ENCODE peak calls at places on chromosomes 11 and 22, in six cellular contexts. One of them, this sample, is unnamed.

GRCh38 chr11:99069831-99070444 is 49.2 kb downstream of the CNTN5 start:
- DNase-seq in K562: no peak
- DNase-seq in PC-3: peak; percentile 39
- DNase-seq in hepatocyte: peak; percentile 49
- DNase-seq in GM23338: peak; percentile 45
- DNase-seq in GM23248: no peak
- DNase-seq in this sample: no peak

GRCh38 chr11:69674267-69674885 is 777 bp downstream of the LTO1 start:
- DNase-seq in PC-3: peak; percentile 80
- DNase-seq in GM23248: peak; percentile 98
- DNase-seq in hepatocyte: peak; percentile 78
- DNase-seq in K562: no peak
- DNase-seq in GM23338: peak; percentile 17
- DNase-seq in this sample: peak; percentile 56

GRCh38 chr11:58164990-58165389 is 23.9 kb upstream of the OR9Q2 start:
- DNase-seq in hepatocyte: no peak
- DNase-seq in GM23338: no peak
- DNase-seq in PC-3: no peak
- DNase-seq in K562: no peak
- DNase-seq in GM23248: no peak
- DNase-seq in this sample: no peak

GRCh38 chr11:126585388-126586302 is 230.2 kb downstream of the ST3GAL4 start:
- DNase-seq in PC-3: peak; percentile 93
- DNase-seq in GM23338: peak; percentile 86
- DNase-seq in GM23248: peak; percentile 97
- DNase-seq in K562: no peak
- DNase-seq in hepatocyte: peak; percentile 76
- DNase-seq in this sample: peak; percentile 99

GRCh38 chr11:12508151-12508740 is 130.9 kb downstream of the PARVA start:
- DNase-seq in hepatocyte: peak; percentile 44
- DNase-seq in K562: no peak
- DNase-seq in PC-3: no peak
- DNase-seq in GM23338: no peak
- DNase-seq in GM23248: peak; percentile 85
- DNase-seq in this sample: peak; percentile 70

GRCh38 chr22:22884010-22884887 is 3.4 kb upstream of the IGLL5 start:
- DNase-seq in GM23338: peak; percentile 88
- DNase-seq in GM23248: peak; percentile 74
- DNase-seq in PC-3: peak; percentile 67
- DNase-seq in K562: peak; percentile 58
- DNase-seq in hepatocyte: peak; percentile 82
- DNase-seq in this sample: peak; percentile 52

GRCh38 chr22:23067691-23068090 is 2.6 kb upstream of the GNAZ start:
- DNase-seq in GM23248: peak; percentile 9
- DNase-seq in K562: peak; percentile 44
- DNase-seq in PC-3: peak; percentile 20
- DNase-seq in hepatocyte: no peak
- DNase-seq in GM23338: no peak
- DNase-seq in this sample: no peak

GRCh38 chr11:31800398-31801265 is 10.5 kb downstream of the PAX6 start:
- DNase-seq in GM23248: no peak
- DNase-seq in PC-3: no peak
- DNase-seq in K562: no peak
- DNase-seq in hepatocyte: no peak
- DNase-seq in GM23338: peak; percentile 25
- DNase-seq in this sample: no peak

GRCh38 chr22:48883211-48883960 is 944.3 kb downstream of the BRD1 start:
- DNase-seq in GM23338: no peak
- DNase-seq in PC-3: no peak
- DNase-seq in hepatocyte: no peak
- DNase-seq in GM23248: no peak
- DNase-seq in K562: no peak
- DNase-seq in this sample: no peak

GRCh38 chr11:291281-292210 is 2.6 kb downstream of the PGGHG start:
- DNase-seq in hepatocyte: no peak
- DNase-seq in PC-3: no peak
- DNase-seq in GM23248: no peak
- DNase-seq in GM23338: peak; percentile 62
- DNase-seq in K562: no peak
- DNase-seq in this sample: no peak

GRCh38 chr11:118921121-118921928 is 4.4 kb downstream of the BCL9L start:
- DNase-seq in GM23248: peak; percentile 90
- DNase-seq in K562: no peak
- DNase-seq in hepatocyte: peak; percentile 87
- DNase-seq in PC-3: peak; percentile 77
- DNase-seq in GM23338: peak; percentile 78
- DNase-seq in this sample: peak; percentile 49

GRCh38 chr11:61067782-61068181 is 34.5 kb upstream of the CD5 start:
- DNase-seq in PC-3: no peak
- DNase-seq in K562: no peak
- DNase-seq in GM23338: no peak
- DNase-seq in GM23248: no peak
- DNase-seq in hepatocyte: no peak
- DNase-seq in this sample: no peak

GRCh38 chr22:49027122-49027670 is 800.5 kb downstream of the BRD1 start:
- DNase-seq in GM23338: no peak
- DNase-seq in GM23248: no peak
- DNase-seq in K562: no peak
- DNase-seq in PC-3: no peak
- DNase-seq in hepatocyte: no peak
- DNase-seq in this sample: no peak

DNA sequence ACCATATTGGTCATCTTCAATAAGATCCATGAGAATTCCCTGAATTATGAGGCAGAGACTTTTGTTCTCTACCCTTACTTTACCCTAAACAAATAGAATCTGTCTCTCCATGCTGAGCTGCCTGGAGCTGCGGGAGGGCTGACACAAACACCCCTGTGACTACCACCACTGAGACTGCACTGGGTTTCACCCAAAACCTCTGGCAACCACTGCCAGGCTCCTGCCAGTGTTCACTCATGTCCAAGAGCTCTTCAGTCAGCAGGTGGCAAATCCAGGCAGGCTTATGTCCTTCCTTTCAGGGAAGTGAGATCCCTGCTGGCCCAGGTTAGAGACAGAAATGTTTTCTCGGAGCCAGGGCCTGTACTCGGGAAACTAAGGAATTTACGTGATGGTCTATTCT is 1105.3 kb downstream of the LRRC4C start:
- DNase-seq in GM23248: no peak
- DNase-seq in K562: no peak
- DNase-seq in GM23338: no peak
- DNase-seq in hepatocyte: no peak
- DNase-seq in PC-3: no peak
- DNase-seq in this sample: no peak
- TF ChIP-seq EZH2 in GM23248: no peak
- TF ChIP-seq EZH2 in K562: no peak
- TF ChIP-seq EZH2 in GM23338: no peak
- TF ChIP-seq EZH2 in hepatocyte: no peak
- TF ChIP-seq EZH2 in PC-3: no peak
- TF ChIP-seq EZH2 in this sample: no peak

DNA sequence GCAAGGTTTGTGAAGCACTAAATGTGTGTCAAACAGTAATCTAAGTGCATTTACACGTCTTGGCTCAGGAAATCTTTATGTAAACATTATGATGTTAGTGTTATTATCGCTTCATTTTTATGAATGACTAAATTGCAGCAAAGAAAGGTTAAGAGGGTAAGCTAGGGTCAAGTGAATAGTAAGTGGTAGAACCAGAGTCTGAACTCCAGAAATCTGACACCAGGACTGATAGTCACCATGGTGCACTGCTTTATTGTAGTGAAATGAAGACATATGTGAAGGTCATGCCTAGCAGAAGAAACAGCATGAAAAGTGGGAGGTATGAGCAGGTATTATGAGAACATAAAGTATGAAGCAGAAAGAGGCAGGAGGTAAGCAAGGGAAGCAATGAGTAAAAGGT is 368.7 kb upstream of the TENM4 start:
- DNase-seq in GM23248: no peak
- DNase-seq in GM23338: no peak
- DNase-seq in K562: no peak
- DNase-seq in hepatocyte: peak; percentile 10
- DNase-seq in PC-3: no peak
- DNase-seq in this sample: no peak
- TF ChIP-seq EZH2 in GM23248: no peak
- TF ChIP-seq EZH2 in GM23338: no peak
- TF ChIP-seq EZH2 in K562: no peak
- TF ChIP-seq EZH2 in hepatocyte: no peak
- TF ChIP-seq EZH2 in PC-3: no peak
- TF ChIP-seq EZH2 in this sample: no peak

DNA sequence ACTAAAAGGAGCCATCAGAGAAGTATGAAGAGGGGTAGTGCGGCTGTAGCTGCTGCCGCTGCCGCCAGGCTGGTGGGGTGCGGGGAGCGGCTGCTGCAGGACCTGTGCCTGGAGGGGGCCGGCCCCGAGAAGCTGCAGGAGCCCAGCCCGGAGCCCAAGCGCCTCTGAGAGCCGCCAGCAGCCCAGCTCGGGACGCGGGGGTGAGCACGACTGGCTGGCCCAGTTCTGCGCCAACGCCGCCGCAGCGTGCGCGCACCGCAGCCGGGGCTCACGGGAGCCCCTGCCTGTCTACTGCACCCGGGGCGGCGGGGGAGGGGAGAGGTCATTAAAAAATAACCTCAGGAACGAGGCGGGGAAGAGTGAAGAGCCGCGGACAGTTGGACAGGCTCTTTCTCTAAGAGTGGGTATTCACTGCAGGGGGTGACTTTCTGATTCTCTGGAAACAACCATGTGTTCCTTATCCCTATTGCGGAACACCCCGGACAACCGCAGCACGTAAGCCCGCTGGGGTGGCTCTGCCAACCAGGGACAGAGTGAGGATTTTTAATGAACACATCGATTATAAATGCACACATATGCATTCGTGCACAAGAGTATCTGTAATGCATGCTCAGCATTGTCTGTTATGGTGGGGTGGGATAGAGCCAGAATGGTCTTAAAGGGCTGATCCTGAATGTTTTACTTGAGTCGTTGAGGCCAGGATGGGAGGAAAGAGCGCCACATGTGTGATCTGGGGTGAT is 459 bp downstream of the GAS2 start:
- DNase-seq in K562: no peak
- DNase-seq in PC-3: no peak
- DNase-seq in GM23248: peak; percentile 20
- DNase-seq in GM23338: peak; percentile 84
- DNase-seq in hepatocyte: peak; percentile 80
- DNase-seq in this sample: peak; percentile 2
- TF ChIP-seq EZH2 in K562: no peak
- TF ChIP-seq EZH2 in PC-3: no peak
- TF ChIP-seq EZH2 in GM23248: no peak
- TF ChIP-seq EZH2 in GM23338: no peak
- TF ChIP-seq EZH2 in hepatocyte: no peak
- TF ChIP-seq EZH2 in this sample: peak; percentile 72

DNA sequence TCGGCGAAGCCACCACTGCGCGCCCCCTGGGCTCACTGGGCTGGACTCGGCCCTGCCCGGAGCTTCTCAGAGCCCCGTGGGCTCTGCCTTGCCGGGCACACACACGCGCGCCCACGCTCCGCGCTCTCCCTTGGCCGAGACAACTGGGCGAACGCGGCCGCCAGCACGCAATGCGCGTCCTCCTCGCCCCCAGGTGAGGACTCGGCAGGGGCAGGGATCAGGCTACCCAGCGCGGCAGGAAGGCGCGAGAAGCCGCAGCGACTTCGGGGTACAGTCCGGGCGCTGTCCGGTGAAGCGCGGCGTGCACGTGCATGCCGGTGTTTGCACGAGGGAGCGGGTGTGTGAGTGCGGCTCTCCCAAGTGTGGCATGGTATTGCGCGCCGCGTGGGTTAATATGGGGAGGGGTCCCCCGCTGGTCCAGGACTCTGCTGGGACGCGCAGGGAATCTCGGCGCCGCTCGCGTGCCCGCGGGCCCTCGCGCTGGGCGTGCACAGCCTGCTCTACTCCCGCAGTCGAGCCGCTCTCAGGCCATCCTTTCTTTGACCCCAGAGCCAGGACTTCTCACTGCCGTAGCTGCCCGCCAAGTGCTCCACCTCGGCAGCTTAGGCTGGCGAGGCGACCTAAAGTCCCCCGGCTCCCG is 5.5 kb downstream of the WNT7B start:
- DNase-seq in PC-3: no peak
- DNase-seq in GM23338: peak; percentile 56
- DNase-seq in K562: no peak
- DNase-seq in hepatocyte: no peak
- DNase-seq in GM23248: peak; percentile 49
- DNase-seq in this sample: no peak
- TF ChIP-seq EZH2 in PC-3: no peak
- TF ChIP-seq EZH2 in GM23338: peak; percentile 87
- TF ChIP-seq EZH2 in K562: no peak
- TF ChIP-seq EZH2 in hepatocyte: peak; percentile 91
- TF ChIP-seq EZH2 in GM23248: peak; percentile 48
- TF ChIP-seq EZH2 in this sample: peak; percentile 92

This sample was measured in endothelial cell of umbilical vein.